ENCODE peak calls at places on chromosomes 16 and 17, in ten cellular contexts. E is AG04450, B is kidney tubule cell, R is thoracic aorta, Y is COR-L47, F is transverse colon, H is NCI-H1092, T is progenitor cell of endocrine pancreas, D is left cardiac atrium, P is MCF 10A. N is an unnamed sample.

GRCh38 chr17:39222866-39223834 is 2.6 kb downstream of the STAC2 start:
- DNase-seq in T (no peak), R (no peak), E (no peak), B (no peak), P (peak), D (no peak), Y (no peak), F (no peak), H (no peak), N (no peak)

GRCh38 chr17:28646039-28646754 is 1.2 kb upstream of the BLTP2 start:
- DNase-seq in D (no peak), R (no peak), E (no peak), Y (no peak), T (no peak), P (no peak), H (no peak), F (peak), B (no peak), N (no peak)

GRCh38 chr17:50514936-50515702 is 6.9 kb downstream of the MYCBPAP start:
- DNase-seq in D (no peak), E (no peak), T (no peak), R (no peak), B (peak), Y (no peak), P (peak), F (no peak), H (no peak), N (peak)

GRCh38 chr17:67442787-67443624 is 65.9 kb downstream of the PITPNC1 start:
- DNase-seq in T (no peak), H (peak), D (no peak), Y (no peak), E (no peak), P (no peak), F (no peak), B (no peak), R (no peak), N (no peak)

GRCh38 chr17:49021095-49021767 is 24.0 kb downstream of the IGF2BP1 start:
- DNase-seq in Y (no peak), T (no peak), B (no peak), E (no peak), R (no peak), P (peak), H (no peak), F (no peak), D (no peak), N (no peak)

GRCh38 chr16:582614-583331 is 7.1 kb upstream of the RAB40C start:
- DNase-seq in Y (no peak), D (no peak), T (no peak), B (no peak), R (no peak), F (no peak), E (no peak), H (no peak), P (no peak), N (no peak)

GRCh38 chr17:11334493-11334892 is 93.5 kb downstream of the SHISA6 start:
- DNase-seq in E (no peak), R (no peak), T (no peak), H (no peak), Y (no peak), B (no peak), P (no peak), D (no peak), F (no peak), N (no peak)

GRCh38 chr17:63973930-63974593 is 1.3 kb upstream of the SCN4A start:
- DNase-seq in B (peak), R (no peak), Y (peak), E (no peak), T (no peak), F (peak), H (no peak), P (peak), D (no peak), N (peak)

GRCh38 chr17:74736423-74737298 is at the start of gene RAB37:
- DNase-seq in H (no peak), Y (no peak), T (peak), E (no peak), P (no peak), B (no peak), R (no peak), F (peak), D (peak), N (no peak)

GRCh38 chr17:75087558-75088453 is at the start of gene SLC16A5:
- DNase-seq in Y (peak), B (peak), P (peak), R (no peak), T (peak), H (no peak), E (no peak), D (peak), F (peak), N (peak)

GRCh38 chr16:83967838-83968482 is at the start of gene NECAB2:
- DNase-seq in R (no peak), H (peak), E (no peak), D (peak), T (peak), B (peak), Y (peak), P (peak), F (no peak), N (no peak)

GRCh38 chr16:2177561-2177960 is 18.8 kb downstream of the CASKIN1 start:
- DNase-seq in P (no peak), F (no peak), D (no peak), B (no peak), E (no peak), Y (no peak), H (no peak), T (no peak), R (no peak), N (no peak)

GRCh38 chr17:41800601-41801373 is 11.0 kb downstream of the P3H4 start:
- DNase-seq in Y (peak), D (peak), B (peak), H (no peak), E (no peak), R (no peak), T (peak), F (peak), P (peak), N (peak)

GRCh38 chr17:50270430-50271172 is 3.7 kb upstream of the TMEM92 start:
- DNase-seq in Y (no peak), F (peak), H (no peak), D (peak), P (no peak), T (no peak), R (no peak), E (peak), B (no peak), N (no peak)

GRCh38 chr17:57362797-57363556 is 106.7 kb downstream of the MSI2 start:
- DNase-seq in E (no peak), Y (no peak), B (no peak), H (no peak), F (no peak), T (no peak), P (no peak), D (no peak), R (no peak), N (no peak)

GRCh38 chr16:11342021-11342855 is 3.0 kb upstream of the RMI2 start:
- DNase-seq in P (peak), H (no peak), D (no peak), F (no peak), T (no peak), Y (no peak), E (no peak), R (no peak), B (peak), N (no peak)

GRCh38 chr16:23955088-23955487 is 119.3 kb downstream of the PRKCB start:
- DNase-seq in B (no peak), R (no peak), T (no peak), F (no peak), Y (no peak), E (no peak), P (no peak), D (no peak), H (no peak), N (no peak)

GRCh38 chr16:79391395-79391794 is 209.1 kb downstream of the MAF start:
- DNase-seq in E (no peak), D (no peak), P (no peak), T (no peak), H (no peak), F (no peak), B (no peak), Y (no peak), R (no peak), N (no peak)

GRCh38 chr16:88349153-88349902 is 33.4 kb upstream of the ZNF469 start:
- DNase-seq in E (no peak), B (no peak), D (peak), F (no peak), T (no peak), P (no peak), H (no peak), Y (no peak), R (no peak), N (no peak)

GRCh38 chr17:48025904-48026502 is 11.6 kb downstream of the COPZ2 start:
- DNase-seq in B (peak), H (no peak), P (peak), R (peak), F (no peak), D (no peak), E (no peak), Y (no peak), T (no peak), N (peak)

GRCh38 chr16:48369765-48370164 is 15.4 kb downstream of the SIAH1 start:
- DNase-seq in R (no peak), E (no peak), H (no peak), P (no peak), B (no peak), Y (no peak), T (no peak), F (no peak), D (no peak), N (no peak)

GRCh38 chr17:65599650-65600049 is 38.2 kb upstream of the AXIN2 start:
- DNase-seq in T (no peak), F (no peak), P (no peak), R (no peak), Y (no peak), H (no peak), E (no peak), B (no peak), D (no peak), N (no peak)

GRCh38 chr16:57390635-57391307 is 13.8 kb upstream of the CCL17 start:
- DNase-seq in Y (no peak), H (no peak), R (no peak), P (no peak), F (no peak), B (no peak), E (no peak), D (no peak), T (no peak), N (no peak)

GRCh38 chr16:81730090-81731051 is 48.7 kb upstream of the PLCG2 start:
- DNase-seq in F (peak), D (peak), R (peak), P (peak), B (peak), E (no peak), H (peak), T (peak), Y (peak), N (peak)

GRCh38 chr16:52069866-52070265 is 477.1 kb downstream of the TOX3 start:
- DNase-seq in B (peak), F (no peak), P (peak), T (no peak), H (peak), E (no peak), R (no peak), D (no peak), Y (peak), N (peak)

GRCh38 chr17:49787932-49788442 is 494 bp upstream of the KAT7 start:
- DNase-seq in R (no peak), H (no peak), D (no peak), Y (no peak), P (no peak), E (no peak), T (no peak), F (peak), B (no peak), N (no peak)

GRCh38 chr17:65145743-65146142 is 8.6 kb downstream of the RGS9 start:
- DNase-seq in F (no peak), R (no peak), D (no peak), B (no peak), H (no peak), T (no peak), Y (no peak), P (no peak), E (no peak), N (no peak)

GRCh38 chr17:44007346-44008204 is 3.2 kb downstream of the NAGS start:
- DNase-seq in H (no peak), R (no peak), P (peak), E (no peak), Y (no peak), F (peak), B (no peak), D (peak), T (no peak), N (peak)

GRCh38 chr17:58336456-58337094 is 8.0 kb upstream of the TSPOAP1 start:
- DNase-seq in T (no peak), B (no peak), Y (no peak), P (no peak), F (no peak), H (no peak), E (no peak), D (no peak), R (no peak), N (no peak)

GRCh38 chr16:58499615-58500328 is at the start of gene NDRG4:
- DNase-seq in P (peak), F (peak), D (peak), H (peak), Y (peak), B (peak), E (peak), R (no peak), T (no peak), N (peak)

GRCh38 chr16:25051446-25052160 is 36.4 kb upstream of the ARHGAP17 start:
- DNase-seq in B (peak), Y (no peak), T (no peak), H (no peak), D (no peak), E (no peak), R (no peak), P (no peak), F (no peak), N (peak)

GRCh38 chr17:7215652-7216139 is 3.9 kb downstream of the DLG4 start:
- DNase-seq in E (no peak), D (no peak), R (no peak), P (no peak), Y (no peak), F (no peak), T (no peak), B (no peak), H (no peak), N (no peak)

GRCh38 chr16:55033225-55034156 is 102.8 kb downstream of the IRX5 start:
- DNase-seq in F (no peak), H (no peak), T (no peak), E (no peak), B (no peak), D (no peak), P (no peak), R (no peak), Y (no peak), N (no peak)

GRCh38 chr17:66135219-66135618 is 56.7 kb downstream of the CEP112 start:
- DNase-seq in P (no peak), D (no peak), F (no peak), R (no peak), E (no peak), B (no peak), H (no peak), Y (no peak), T (no peak), N (no peak)

GRCh38 chr16:85568519-85568918 is 44.6 kb upstream of the GSE1 start:
- DNase-seq in P (no peak), E (no peak), T (no peak), H (no peak), B (peak), F (peak), D (no peak), R (no peak), Y (no peak), N (no peak)